ENCODE peak calls at places on chromosomes 7 and 10, in four cellular contexts. V, P, O and N are unnamed samples.

GRCh38 chr10:68784476-68784875 is 42.9 kb upstream of the STOX1 start:
- DNase-seq in V (no peak), O (no peak), P (no peak), N (no peak)

GRCh38 chr10:69820817-69821216 is 19.1 kb downstream of the COL13A1 start:
- DNase-seq in P (no peak), O (no peak), V (no peak), N (no peak)

GRCh38 chr7:106012935-106013439 is 49.9 kb downstream of the CDHR3 start:
- DNase-seq in O (no peak), V (no peak), P (no peak), N (no peak)

GRCh38 chr7:22182139-22182538 is 174.8 kb downstream of the RAPGEF5 start:
- DNase-seq in O (no peak), V (no peak), P (no peak), N (no peak)

GRCh38 chr10:121608669-121609190 is 10.5 kb upstream of the FGFR2 start:
- DNase-seq in P (peak; percentile 65), O (no peak), V (peak; percentile 13), N (peak; percentile 81)

GRCh38 chr7:923108-924041 is 31.1 kb downstream of the ADAP1 start:
- DNase-seq in O (peak; percentile 81), P (peak; percentile 63), V (no peak), N (no peak)

GRCh38 chr10:130545122-130545521 is 408.9 kb downstream of the GLRX3 start:
- DNase-seq in V (no peak), P (no peak), O (no peak), N (no peak)

GRCh38 chr10:116742367-116743265 is at the start of gene HSPA12A:
- DNase-seq in V (no peak), P (peak; percentile 83), O (no peak), N (peak; percentile 94)

GRCh38 chr7:2613926-2614613 is 17.7 kb upstream of the TTYH3 start:
- DNase-seq in V (no peak), P (no peak), O (no peak), N (no peak)

GRCh38 chr10:122176232-122176865 is 94.7 kb upstream of the BTBD16 start:
- DNase-seq in P (no peak), V (peak; percentile 92), O (no peak), N (no peak)

GRCh38 chr10:114691442-114691941 is 33.4 kb upstream of the ABLIM1 start:
- DNase-seq in V (peak; percentile 28), O (no peak), P (no peak), N (no peak)

GRCh38 chr10:89001428-89002072 is 11.0 kb downstream of the FAS start:
- DNase-seq in O (no peak), P (no peak), V (no peak), N (no peak)

GRCh38 chr7:12212051-12212485 is 974 bp downstream of the TMEM106B start:
- DNase-seq in O (no peak), V (peak; percentile 15), P (peak; percentile 18), N (peak; percentile 10)

GRCh38 chr7:102811942-102812678 is 63.3 kb downstream of the FAM185A start:
- DNase-seq in V (peak; percentile 41), O (no peak), P (no peak), N (no peak)

GRCh38 chr10:91668935-91669334 is 36.1 kb upstream of the PPP1R3C start:
- DNase-seq in O (no peak), V (no peak), P (no peak), N (no peak)

GRCh38 chr10:68135922-68136718 is 26.8 kb downstream of the MYPN start:
- DNase-seq in O (no peak), P (no peak), V (no peak), N (peak; percentile 22)

GRCh38 chr10:116403740-116404250 is 23.9 kb upstream of the PNLIPRP3 start:
- DNase-seq in O (no peak), V (no peak), P (no peak), N (no peak)

GRCh38 chr10:106436123-106436740 is 728.3 kb downstream of the SORCS1 start:
- DNase-seq in O (no peak), V (no peak), P (no peak), N (no peak)

GRCh38 chr7:2524808-2525140 is 5.2 kb downstream of the LFNG start:
- DNase-seq in O (no peak), V (no peak), P (no peak), N (no peak)

GRCh38 chr10:132536241-132536963 is 1.2 kb upstream of the INPP5A start:
- DNase-seq in O (no peak), V (no peak), P (peak; percentile 32), N (no peak)

GRCh38 chr10:31157125-31157983 is 125.7 kb upstream of the ZNF438 start:
- DNase-seq in P (no peak), O (no peak), V (no peak), N (no peak)

GRCh38 chr7:144019457-144019856 is 19.3 kb downstream of the OR6B1 start:
- DNase-seq in V (peak; percentile 69), P (no peak), O (no peak), N (no peak)

GRCh38 chr7:16712916-16713315 is 40.6 kb upstream of the TSPAN13 start:
- DNase-seq in P (no peak), O (no peak), V (no peak), N (no peak)

GRCh38 chr10:86693721-86694369 is 25.5 kb downstream of the LDB3 start:
- DNase-seq in V (peak; percentile 19), P (peak; percentile 63), O (no peak), N (peak; percentile 64)

GRCh38 chr7:78125884-78126283 is 327.3 kb downstream of the PHTF2 start:
- DNase-seq in V (peak; percentile 58), O (no peak), P (no peak), N (no peak)

GRCh38 chr10:43906470-43906869 is 257.8 kb upstream of the ZNF32 start:
- DNase-seq in P (no peak), O (no peak), V (no peak), N (no peak)

GRCh38 chr7:107359520-107360316 is 110.1 kb upstream of the GPR22 start:
- DNase-seq in V (no peak), O (no peak), P (no peak), N (no peak)

GRCh38 chr7:89503281-89503680 is 651.0 kb upstream of the STEAP1 start:
- DNase-seq in V (no peak), O (no peak), P (no peak), N (no peak)

GRCh38 chr7:47573758-47574472 is 8.0 kb downstream of the TNS3 start:
- DNase-seq in P (no peak), O (no peak), V (peak; percentile 82), N (no peak)

GRCh38 chr10:132447446-132448247 is 50.6 kb downstream of the PWWP2B start:
- DNase-seq in O (no peak), V (peak; percentile 39), P (no peak), N (no peak)

GRCh38 chr7:100483101-100483727 is 513 bp upstream of the NYAP1 start:
- DNase-seq in O (no peak), P (peak; percentile 88), V (peak; percentile 41), N (peak; percentile 81)

GRCh38 chr7:120521761-120522737 is 249.1 kb downstream of the KCND2 start:
- DNase-seq in P (no peak), O (no peak), V (no peak), N (no peak)

DNA sequence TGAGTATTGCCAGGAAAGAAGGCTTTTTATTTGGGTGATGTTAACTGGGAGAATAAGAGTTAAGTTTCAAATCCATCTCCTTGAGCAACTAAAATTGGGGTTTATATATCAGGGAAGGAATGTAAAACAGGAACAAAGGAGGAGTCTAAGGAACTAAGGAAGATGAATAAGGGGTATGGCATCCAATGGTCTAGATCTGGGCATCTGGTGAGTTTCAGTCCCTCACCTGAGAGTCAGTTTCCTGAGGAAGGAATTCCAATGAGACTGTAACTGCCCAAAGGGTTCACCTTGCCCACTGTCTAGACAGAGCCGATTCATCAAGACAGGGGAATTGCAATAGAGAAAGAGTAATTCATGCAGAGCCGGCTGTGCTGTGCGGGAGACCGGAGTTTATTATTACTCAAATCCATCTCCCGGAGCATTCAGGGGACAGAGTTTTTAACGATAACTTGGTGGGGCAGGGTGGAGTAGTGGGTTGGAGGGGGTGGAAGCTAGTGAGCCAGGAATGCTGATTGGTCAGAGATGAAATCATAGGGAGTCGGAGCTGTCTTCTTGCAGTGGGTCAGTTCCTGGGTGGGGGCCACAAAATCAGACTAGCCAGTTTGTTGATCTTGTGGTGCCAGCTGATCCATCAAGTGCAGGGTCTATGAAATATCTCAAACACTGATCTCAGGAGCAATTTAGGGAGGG is 188.3 kb upstream of the STK17A start:
- DNase-seq in P (no peak), V (no peak), O (no peak), N (no peak)
- TF ChIP-seq FOXM1 in P (no peak), V (no peak), O (no peak), N (no peak)

DNA sequence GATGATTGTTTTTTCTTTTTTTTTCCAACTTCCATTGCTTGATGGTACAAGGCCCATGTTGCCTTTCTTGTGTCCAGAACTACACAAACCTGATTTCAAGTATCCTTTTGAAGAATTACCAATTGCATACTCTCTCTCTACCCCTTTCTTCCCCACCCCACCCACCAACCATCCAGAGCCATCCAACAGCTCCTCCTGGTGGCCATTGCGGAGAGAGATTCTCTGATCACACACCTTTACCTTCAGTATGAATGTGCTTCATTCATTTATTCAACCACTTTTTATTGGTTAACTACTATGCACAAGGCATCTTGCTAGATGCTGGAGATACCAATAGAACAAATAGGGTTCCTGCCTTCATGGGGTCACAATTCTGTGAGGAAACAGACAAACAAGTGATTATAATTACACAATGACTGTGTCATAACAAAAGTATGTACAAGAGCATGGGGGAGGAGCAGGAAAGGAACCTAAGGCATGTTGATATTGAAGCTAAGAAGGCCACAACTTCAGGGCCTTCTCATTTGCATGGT is 297.1 kb upstream of the LYZL1 start:
- DNase-seq in V (peak; percentile 50), O (no peak), P (peak; percentile 69), N (peak; percentile 53)
- TF ChIP-seq BHLHE40 in V (no peak), O (no peak), P (no peak), N (no peak)

DNA sequence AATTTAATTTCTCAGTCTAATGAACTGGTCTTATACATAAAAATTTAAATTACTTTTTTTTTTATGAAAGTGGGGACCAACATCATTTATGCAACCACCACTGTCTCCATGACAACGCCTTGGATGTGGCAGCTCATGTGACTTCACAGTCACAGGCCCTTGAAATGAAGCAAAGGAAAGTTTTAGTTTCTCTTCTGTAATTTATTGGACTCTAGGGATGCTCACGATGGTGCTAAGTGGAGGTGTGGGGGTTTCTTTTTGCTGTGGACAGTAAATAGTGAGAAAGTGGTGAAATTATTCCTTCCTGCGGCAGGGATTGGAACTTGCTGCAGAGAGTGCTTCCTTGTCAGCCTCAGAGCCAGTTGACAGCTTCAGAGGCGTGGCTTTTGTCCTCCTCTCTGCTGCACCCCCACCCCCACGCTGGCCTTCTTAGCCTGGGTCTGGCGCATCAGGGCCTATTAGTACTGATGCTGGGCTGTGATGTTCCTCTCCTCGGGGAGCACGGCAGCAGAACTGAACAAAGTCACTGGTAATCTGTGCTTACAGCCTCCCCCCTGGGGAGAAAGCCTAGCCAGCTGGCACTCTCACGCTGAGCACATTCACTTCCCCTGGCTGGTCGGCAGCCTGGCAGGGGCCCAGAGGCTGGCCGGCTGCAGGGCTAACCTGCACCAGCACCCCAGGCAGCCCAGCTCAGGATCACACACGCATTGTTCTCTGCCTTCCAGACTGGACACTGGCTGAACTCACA is 517.5 kb upstream of the GALNT17 start:
- DNase-seq in P (no peak), O (no peak), V (no peak), N (no peak)
- TF ChIP-seq FOXM1 in P (no peak), O (no peak), V (no peak), N (no peak)

GRCh38 chr7:138980575-138981285 is 459 bp downstream of the KIAA1549 start:
- DNase-seq in V (no peak), P (no peak), O (no peak), N (no peak)

GRCh38 chr7:138979988-138980574 is 1.1 kb downstream of the KIAA1549 start:
- DNase-seq in V (no peak), P (no peak), O (no peak), N (no peak)

GRCh38 chr7:138978541-138979184 is 2.5 kb downstream of the KIAA1549 start:
- DNase-seq in P (no peak), V (no peak), O (no peak), N (no peak)

GRCh38 chr7:138981332-138982203 is at the start of gene KIAA1549:
- DNase-seq in O (no peak), P (peak; percentile 98), V (peak; percentile 33), N (peak; percentile 93)

GRCh38 chr7:138979226-138979979 is 1.8 kb downstream of the KIAA1549 start:
- DNase-seq in P (no peak), O (no peak), V (peak; percentile 26), N (peak; percentile 50)
- TF ChIP-seq BHLHE40 in P (no peak), O (no peak), V (no peak), N (no peak)